ENCODE peak calls at places on chromosomes 7 and 10, in ten cellular contexts. One of them, this sample, is unnamed.
A peak's percentile ranks its signal among the peaks of the same experiment; 100 is the strongest.

GRCh38 chr7:4269746-4270145 is 412.3 kb upstream of the FOXK1 start:
- DNase-seq in stimulated activated CD4-positive, alpha-beta T cell treated with anti-CD3 and anti-CD28 coated beads, Interleukin-12 subunit alpha, Interleukin-12 subunit beta, amount 100 ng/mL, for 24 hours: no peak
- DNase-seq in ovary: no peak
- DNase-seq in AG20443: no peak
- DNase-seq in NCI-H524: no peak
- DNase-seq in GM12865: no peak
- DNase-seq in nucleus accumbens: no peak
- DNase-seq in NCI-H1105: no peak
- DNase-seq in anterior cingulate cortex: no peak
- DNase-seq in thyroid gland: no peak
- DNase-seq in this sample: peak; percentile 29

GRCh38 chr7:74579800-74580685 is 77.5 kb upstream of the GTF2I start:
- DNase-seq in stimulated activated CD4-positive, alpha-beta T cell treated with anti-CD3 and anti-CD28 coated beads, Interleukin-12 subunit alpha, Interleukin-12 subunit beta, amount 100 ng/mL, for 24 hours: no peak
- DNase-seq in ovary: peak; percentile 38
- DNase-seq in AG20443: peak; percentile 57
- DNase-seq in NCI-H524: no peak
- DNase-seq in GM12865: no peak
- DNase-seq in nucleus accumbens: no peak
- DNase-seq in NCI-H1105: no peak
- DNase-seq in anterior cingulate cortex: no peak
- DNase-seq in thyroid gland: peak; percentile 94
- DNase-seq in this sample: peak; percentile 55

GRCh38 chr7:142057101-142057500 is 54.4 kb upstream of the MGAM2 start:
- DNase-seq in stimulated activated CD4-positive, alpha-beta T cell treated with anti-CD3 and anti-CD28 coated beads, Interleukin-12 subunit alpha, Interleukin-12 subunit beta, amount 100 ng/mL, for 24 hours: no peak
- DNase-seq in ovary: no peak
- DNase-seq in AG20443: no peak
- DNase-seq in NCI-H524: no peak
- DNase-seq in GM12865: no peak
- DNase-seq in nucleus accumbens: no peak
- DNase-seq in NCI-H1105: no peak
- DNase-seq in anterior cingulate cortex: no peak
- DNase-seq in thyroid gland: no peak
- DNase-seq in this sample: no peak

GRCh38 chr10:66218981-66219587 is 706.8 kb upstream of the LRRTM3 start:
- DNase-seq in stimulated activated CD4-positive, alpha-beta T cell treated with anti-CD3 and anti-CD28 coated beads, Interleukin-12 subunit alpha, Interleukin-12 subunit beta, amount 100 ng/mL, for 24 hours: peak; percentile 2
- DNase-seq in ovary: no peak
- DNase-seq in AG20443: no peak
- DNase-seq in NCI-H524: no peak
- DNase-seq in GM12865: no peak
- DNase-seq in nucleus accumbens: no peak
- DNase-seq in NCI-H1105: no peak
- DNase-seq in anterior cingulate cortex: no peak
- DNase-seq in thyroid gland: no peak
- DNase-seq in this sample: no peak

GRCh38 chr7:1314908-1315450 is 82.3 kb downstream of the UNCX start:
- DNase-seq in stimulated activated CD4-positive, alpha-beta T cell treated with anti-CD3 and anti-CD28 coated beads, Interleukin-12 subunit alpha, Interleukin-12 subunit beta, amount 100 ng/mL, for 24 hours: no peak
- DNase-seq in ovary: no peak
- DNase-seq in AG20443: no peak
- DNase-seq in NCI-H524: no peak
- DNase-seq in GM12865: no peak
- DNase-seq in nucleus accumbens: no peak
- DNase-seq in NCI-H1105: no peak
- DNase-seq in anterior cingulate cortex: no peak
- DNase-seq in thyroid gland: no peak
- DNase-seq in this sample: no peak

GRCh38 chr10:103795634-103796265 is 59.6 kb downstream of the SH3PXD2A start:
- DNase-seq in stimulated activated CD4-positive, alpha-beta T cell treated with anti-CD3 and anti-CD28 coated beads, Interleukin-12 subunit alpha, Interleukin-12 subunit beta, amount 100 ng/mL, for 24 hours: no peak
- DNase-seq in ovary: no peak
- DNase-seq in AG20443: no peak
- DNase-seq in NCI-H524: no peak
- DNase-seq in GM12865: no peak
- DNase-seq in nucleus accumbens: no peak
- DNase-seq in NCI-H1105: no peak
- DNase-seq in anterior cingulate cortex: no peak
- DNase-seq in thyroid gland: no peak
- DNase-seq in this sample: no peak

GRCh38 chr7:94849636-94850208 is 57.7 kb upstream of the PPP1R9A start:
- DNase-seq in stimulated activated CD4-positive, alpha-beta T cell treated with anti-CD3 and anti-CD28 coated beads, Interleukin-12 subunit alpha, Interleukin-12 subunit beta, amount 100 ng/mL, for 24 hours: no peak
- DNase-seq in ovary: no peak
- DNase-seq in AG20443: no peak
- DNase-seq in NCI-H524: no peak
- DNase-seq in GM12865: no peak
- DNase-seq in nucleus accumbens: no peak
- DNase-seq in NCI-H1105: no peak
- DNase-seq in anterior cingulate cortex: no peak
- DNase-seq in thyroid gland: no peak
- DNase-seq in this sample: no peak

GRCh38 chr10:71127773-71128172 is 84.6 kb upstream of the UNC5B start:
- DNase-seq in stimulated activated CD4-positive, alpha-beta T cell treated with anti-CD3 and anti-CD28 coated beads, Interleukin-12 subunit alpha, Interleukin-12 subunit beta, amount 100 ng/mL, for 24 hours: no peak
- DNase-seq in ovary: no peak
- DNase-seq in AG20443: peak; percentile 7
- DNase-seq in NCI-H524: no peak
- DNase-seq in GM12865: no peak
- DNase-seq in nucleus accumbens: no peak
- DNase-seq in NCI-H1105: no peak
- DNase-seq in anterior cingulate cortex: no peak
- DNase-seq in thyroid gland: no peak
- DNase-seq in this sample: no peak